ENCODE peak calls at places on chromosomes 12 and 14, in six cellular contexts. F is brain microvascular endothelial cell; K is spleen; P is epithelial cell of esophagus; V is progenitor cell of endocrine pancreas; D is CD4-positive, alpha-beta T cell. Q is an unnamed sample.

GRCh38 chr14:57487771-57488170 is 5.9 kb downstream of the CCDC198 start:
- DNase-seq in F (no peak), K (no peak), P (no peak), V (no peak), D (no peak), Q (no peak)

GRCh38 chr12:83827193-83827592 is 1085.4 kb downstream of the SLC6A15 start:
- DNase-seq in F (no peak), K (no peak), P (no peak), V (no peak), D (no peak), Q (no peak)

GRCh38 chr14:63504628-63505027 is 38.5 kb downstream of the PPP2R5E start:
- DNase-seq in F (no peak), K (no peak), P (peak), V (no peak), D (no peak), Q (no peak)

GRCh38 chr14:104355949-104356737 is 217.8 kb downstream of the KIF26A start:
- DNase-seq in F (no peak), K (peak), P (no peak), V (no peak), D (no peak), Q (no peak)

GRCh38 chr12:128336506-128336905 is 69.5 kb downstream of the TMEM132C start:
- DNase-seq in F (no peak), K (no peak), P (no peak), V (no peak), D (no peak), Q (no peak)

GRCh38 chr12:67475725-67476124 is 172.8 kb upstream of the DYRK2 start:
- DNase-seq in F (no peak), K (no peak), P (peak), V (no peak), D (no peak), Q (no peak)

GRCh38 chr12:96883571-96883970 is 23.5 kb upstream of the NEDD1 start:
- DNase-seq in F (peak), K (no peak), P (no peak), V (no peak), D (no peak), Q (no peak)

GRCh38 chr12:91138337-91138905 is 27.1 kb upstream of the LUM start:
- DNase-seq in F (no peak), K (no peak), P (no peak), V (no peak), D (no peak), Q (no peak)

GRCh38 chr14:105475269-105475915 is 771 bp downstream of the CRIP2 start:
- DNase-seq in F (no peak), K (no peak), P (peak), V (no peak), D (no peak), Q (no peak)

GRCh38 chr12:104569348-104570173 is 112.8 kb downstream of the CHST11 start:
- DNase-seq in F (no peak), K (peak), P (no peak), V (no peak), D (peak), Q (no peak)

GRCh38 chr14:77092676-77093075 is 5.4 kb upstream of the CIPC start:
- DNase-seq in F (no peak), K (no peak), P (no peak), V (no peak), D (no peak), Q (no peak)
- TF ChIP-seq CTCF in F (no peak), K (no peak), P (no peak), V (no peak), D (no peak), Q (no peak)

GRCh38 chr14:64747327-64747726 is 43.1 kb downstream of the PLEKHG3 start:
- DNase-seq in F (no peak), K (no peak), P (no peak), V (no peak), D (no peak), Q (no peak)

GRCh38 chr14:64745511-64746041 is 41.4 kb downstream of the PLEKHG3 start:
- DNase-seq in F (peak), K (no peak), P (no peak), V (no peak), D (no peak), Q (no peak)

GRCh38 chr14:64746298-64747250 is 42.4 kb downstream of the PLEKHG3 start:
- DNase-seq in F (peak), K (no peak), P (no peak), V (no peak), D (no peak), Q (no peak)

GRCh38 chr14:64748521-64748920 is 44.3 kb downstream of the PLEKHG3 start:
- DNase-seq in F (no peak), K (no peak), P (no peak), V (no peak), D (no peak), Q (no peak)

DNA sequence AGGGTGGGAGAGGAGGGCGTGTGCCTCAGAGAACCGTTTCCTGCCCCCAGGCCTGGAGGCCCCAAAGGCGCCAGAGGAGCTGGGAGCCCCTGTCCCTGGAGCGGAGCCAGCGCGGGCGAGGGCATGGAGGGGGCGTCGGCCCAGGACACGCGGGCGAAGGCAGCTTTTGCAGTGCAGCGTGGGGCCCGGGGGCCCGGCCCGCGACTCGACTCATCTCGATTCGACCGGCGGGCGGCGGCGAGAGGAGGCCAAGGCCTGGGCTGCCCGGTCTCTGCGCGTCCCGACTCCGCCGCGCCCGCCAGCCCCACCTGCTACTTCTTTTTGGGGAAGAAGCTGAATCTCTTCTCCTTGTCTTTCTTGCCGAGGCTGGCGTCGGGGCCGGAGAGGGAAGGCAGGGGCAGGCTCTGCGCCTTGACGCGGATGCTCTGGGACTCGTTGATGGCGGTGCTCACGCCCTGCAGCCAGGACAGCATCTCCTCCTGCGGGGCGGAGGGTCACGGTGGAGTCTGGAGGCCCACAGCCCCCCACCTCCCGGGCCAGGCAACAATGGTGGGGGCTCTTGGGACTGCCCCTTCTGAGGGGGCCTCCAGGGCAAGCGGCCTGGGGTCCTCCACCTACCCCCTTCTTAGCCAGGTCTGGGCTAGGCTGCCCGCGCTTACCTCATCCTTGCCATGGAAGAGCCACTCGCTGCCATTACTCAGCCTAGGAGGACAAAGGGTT is 44.9 kb downstream of the PLEKHG3 start:
- DNase-seq in F (no peak), K (no peak), P (no peak), V (no peak), D (no peak), Q (no peak)
- TF ChIP-seq CTCF in F (no peak), K (no peak), P (no peak), V (no peak), D (no peak), Q (no peak)

GRCh38 chr14:86462193-86462592 is 932.2 kb downstream of the FLRT2 start:
- DNase-seq in F (peak), K (no peak), P (peak), V (no peak), D (no peak), Q (no peak)
- TF ChIP-seq CTCF in F (peak), K (no peak), P (peak), V (peak), D (no peak), Q (peak)

DNA sequence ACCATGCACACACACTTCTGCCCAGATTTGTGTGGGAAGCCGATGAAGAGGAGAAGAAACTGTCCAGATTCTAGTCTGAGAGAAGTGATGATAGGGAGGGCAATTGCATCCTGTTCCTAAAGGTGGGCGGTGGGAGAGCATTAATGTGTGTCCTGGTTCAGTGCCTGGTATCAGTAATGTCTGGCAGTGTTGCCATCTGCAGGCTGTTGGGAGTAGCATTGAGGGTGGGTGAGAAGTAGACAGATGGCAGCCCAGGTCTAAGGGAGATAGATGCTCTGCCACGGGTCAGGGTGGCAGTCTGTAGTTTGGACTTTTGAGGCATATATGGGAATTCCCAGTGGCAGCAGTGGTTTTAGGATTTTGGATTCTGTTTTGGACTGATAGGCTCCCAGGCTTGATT is 156.4 kb downstream of the ETNK1 start:
- DNase-seq in F (no peak), K (no peak), P (no peak), V (no peak), D (no peak), Q (no peak)
- TF ChIP-seq CTCF in F (peak), K (no peak), P (no peak), V (no peak), D (no peak), Q (no peak)

DNA sequence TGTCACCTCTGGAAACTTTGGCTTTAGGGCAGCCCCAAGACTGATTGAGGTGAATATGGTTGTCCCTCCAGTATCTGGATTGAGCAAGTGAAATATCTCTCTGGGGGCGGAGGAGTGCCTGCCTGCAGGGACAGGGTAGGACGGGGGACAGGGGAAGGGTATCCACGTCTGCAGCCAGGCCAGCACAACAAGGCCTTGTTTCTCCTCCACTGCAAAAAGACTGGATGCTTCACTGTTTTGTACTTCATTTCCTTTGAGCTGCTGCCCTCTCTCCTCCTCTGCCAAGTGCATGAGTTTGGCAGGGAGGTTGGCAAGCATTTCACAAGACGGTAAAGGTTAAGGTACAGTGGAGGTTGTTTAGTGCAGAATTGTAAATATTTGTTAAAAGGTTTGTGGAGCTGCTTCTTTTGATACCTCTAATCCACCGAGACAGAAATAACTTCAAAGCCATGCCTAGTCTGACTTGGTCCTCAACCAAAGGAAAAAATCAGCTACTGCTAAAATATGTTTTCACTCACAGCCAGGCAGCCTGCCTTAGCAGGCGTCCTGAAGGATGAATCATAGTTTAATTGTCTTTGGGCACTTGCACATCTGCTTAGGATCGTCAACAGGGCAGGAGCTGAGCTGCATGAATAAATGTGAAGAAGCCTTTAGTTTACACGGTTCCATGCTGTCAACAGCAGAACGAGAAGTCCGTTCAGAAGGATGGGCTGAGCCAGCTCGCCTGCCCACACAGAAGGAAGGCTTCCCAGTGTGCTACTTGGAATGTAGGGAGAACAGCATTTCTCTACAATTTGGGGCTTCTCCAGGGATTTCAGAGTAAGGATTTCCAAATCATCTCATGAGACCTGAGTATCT is 269.7 kb downstream of the TTC6 start:
- DNase-seq in F (no peak), K (no peak), P (peak), V (no peak), D (no peak), Q (no peak)
- TF ChIP-seq CTCF in F (no peak), K (no peak), P (no peak), V (no peak), D (no peak), Q (no peak)

GRCh38 chr14:90384543-90384911 is 12.3 kb upstream of the CALM1 start:
- DNase-seq in F (no peak), K (no peak), P (no peak), V (no peak), D (no peak), Q (no peak)

GRCh38 chr14:90383731-90384542 is 12.9 kb upstream of the CALM1 start:
- DNase-seq in F (peak), K (peak), P (peak), V (peak), D (peak), Q (no peak)

GRCh38 chr14:90382491-90383125 is 14.2 kb upstream of the CALM1 start:
- DNase-seq in F (peak), K (peak), P (peak), V (peak), D (peak), Q (no peak)

GRCh38 chr14:90381999-90382451 is 14.8 kb upstream of the CALM1 start:
- DNase-seq in F (no peak), K (no peak), P (no peak), V (peak), D (no peak), Q (no peak)

GRCh38 chr14:90383126-90383730 is 13.6 kb upstream of the CALM1 start:
- DNase-seq in F (peak), K (peak), P (peak), V (peak), D (peak), Q (peak)
- TF ChIP-seq CTCF in F (no peak), K (no peak), P (no peak), V (no peak), D (no peak), Q (no peak)

GRCh38 chr12:49811136-49811535 is 17.1 kb downstream of the NCKAP5L start:
- DNase-seq in F (no peak), K (no peak), P (no peak), V (no peak), D (no peak), Q (no peak)

GRCh38 chr12:49811961-49812401 is 16.2 kb downstream of the NCKAP5L start:
- DNase-seq in F (no peak), K (no peak), P (no peak), V (no peak), D (no peak), Q (no peak)

GRCh38 chr12:49808686-49809368 is 19.4 kb downstream of the NCKAP5L start:
- DNase-seq in F (no peak), K (no peak), P (no peak), V (no peak), D (no peak), Q (no peak)

GRCh38 chr12:49809369-49810158 is 18.6 kb downstream of the NCKAP5L start:
- DNase-seq in F (no peak), K (no peak), P (no peak), V (no peak), D (no peak), Q (no peak)

DNA sequence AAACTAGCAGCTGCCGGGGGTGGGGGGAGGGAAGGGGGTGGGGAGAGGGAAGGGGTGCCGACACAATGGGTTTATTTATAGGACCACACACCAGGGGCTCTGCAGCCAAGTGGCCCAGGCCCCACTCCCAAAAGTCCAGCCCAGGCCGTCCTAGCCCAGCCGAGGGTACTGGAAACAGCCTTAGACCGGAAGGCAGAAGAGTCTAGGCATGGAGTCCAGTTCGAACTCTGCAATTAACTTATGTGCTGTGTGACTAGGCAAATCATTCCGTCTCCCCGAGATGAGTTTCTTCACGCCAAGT is 18.1 kb downstream of the NCKAP5L start:
- DNase-seq in F (no peak), K (no peak), P (no peak), V (no peak), D (no peak), Q (no peak)
- TF ChIP-seq CTCF in F (no peak), K (no peak), P (no peak), V (no peak), D (no peak), Q (no peak)

DNA sequence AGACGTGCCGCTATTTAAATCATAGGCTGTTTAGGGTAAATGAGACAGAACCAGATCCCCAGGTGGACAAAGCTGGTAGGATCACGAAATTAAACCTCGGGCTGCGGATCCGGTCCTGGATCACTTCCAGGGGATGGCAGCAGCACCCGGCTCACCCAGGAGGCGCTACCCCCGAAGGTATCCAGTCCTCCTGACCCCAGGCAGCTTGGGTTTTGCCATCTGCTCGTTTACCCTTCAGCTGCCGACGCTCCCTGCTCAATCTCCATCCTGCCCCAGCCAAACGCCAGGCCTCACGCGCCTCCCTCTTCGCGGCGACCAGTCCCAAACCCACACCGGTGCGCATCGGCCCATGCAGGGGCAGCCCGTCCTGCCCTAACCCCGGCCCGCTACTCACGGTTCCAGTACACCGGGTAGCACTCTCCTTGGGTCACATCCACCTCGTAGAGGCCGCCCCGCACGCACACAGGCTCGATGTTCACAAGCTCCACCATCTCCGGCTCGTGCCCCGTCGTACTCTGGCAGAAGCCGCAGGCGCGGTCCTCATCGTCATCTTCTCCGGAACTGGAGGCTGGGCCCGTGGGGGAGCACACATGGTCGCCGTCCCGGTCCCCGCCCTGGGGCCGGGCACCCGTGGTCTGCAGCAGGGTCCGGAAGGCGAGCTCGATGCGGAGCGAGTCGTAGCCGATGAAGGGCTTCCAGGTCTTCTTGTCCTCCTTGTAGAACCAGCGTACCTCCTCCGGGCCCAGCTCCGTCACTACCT is 1.1 kb downstream of the DDHD1 start:
- DNase-seq in F (peak), K (peak), P (peak), V (peak), D (peak), Q (peak)
- TF ChIP-seq CTCF in F (peak), K (no peak), P (peak), V (peak), D (no peak), Q (no peak)

Q was measured in D721Med.